ENCODE peak calls at places on chromosomes 11 and 22, in six cellular contexts. One of them, this sample, is unnamed.

GRCh38 chr11:60950933-60951610 is 904 bp downstream of the SLC15A3 start:
- DNase-seq in H1: peak
- DNase-seq in HepG2: no peak
- DNase-seq in SK-N-SH: no peak
- DNase-seq in K562: no peak
- DNase-seq in GM12878: no peak
- DNase-seq in this sample: no peak

GRCh38 chr11:5694642-5695041 is 5.1 kb downstream of the TRIM22 start:
- DNase-seq in H1: no peak
- DNase-seq in HepG2: no peak
- DNase-seq in SK-N-SH: no peak
- DNase-seq in K562: no peak
- DNase-seq in GM12878: no peak
- DNase-seq in this sample: no peak

GRCh38 chr11:2737876-2738275 is 38.1 kb upstream of the KCNQ1OT1 start:
- DNase-seq in H1: no peak
- DNase-seq in HepG2: no peak
- DNase-seq in SK-N-SH: no peak
- DNase-seq in K562: peak
- DNase-seq in GM12878: no peak
- DNase-seq in this sample: no peak

GRCh38 chr11:70503201-70503877 is 105.0 kb downstream of the CTTN start:
- DNase-seq in H1: no peak
- DNase-seq in HepG2: no peak
- DNase-seq in SK-N-SH: no peak
- DNase-seq in K562: no peak
- DNase-seq in GM12878: no peak
- DNase-seq in this sample: no peak

GRCh38 chr11:128324531-128325141 is 262.7 kb downstream of the ETS1 start:
- DNase-seq in H1: no peak
- DNase-seq in HepG2: no peak
- DNase-seq in SK-N-SH: no peak
- DNase-seq in K562: no peak
- DNase-seq in GM12878: no peak
- DNase-seq in this sample: no peak

GRCh38 chr22:31750365-31751284 is 693 bp upstream of the PRR14L start:
- DNase-seq in H1: no peak
- DNase-seq in HepG2: no peak
- DNase-seq in SK-N-SH: no peak
- DNase-seq in K562: peak
- DNase-seq in GM12878: no peak
- DNase-seq in this sample: no peak

GRCh38 chr11:117818036-117818858 is 6.3 kb downstream of the FXYD2 start:
- DNase-seq in H1: no peak
- DNase-seq in HepG2: no peak
- DNase-seq in SK-N-SH: no peak
- DNase-seq in K562: no peak
- DNase-seq in GM12878: no peak
- DNase-seq in this sample: no peak

GRCh38 chr11:118156531-118157185 is 4.0 kb upstream of the SCN4B start:
- DNase-seq in H1: no peak
- DNase-seq in HepG2: no peak
- DNase-seq in SK-N-SH: peak
- DNase-seq in K562: peak
- DNase-seq in GM12878: no peak
- DNase-seq in this sample: no peak

GRCh38 chr11:17521106-17521900 is 22.9 kb downstream of the USH1C start:
- DNase-seq in H1: no peak
- DNase-seq in HepG2: no peak
- DNase-seq in SK-N-SH: no peak
- DNase-seq in K562: no peak
- DNase-seq in GM12878: no peak
- DNase-seq in this sample: no peak

GRCh38 chr11:26076591-26076990 is 255.3 kb upstream of the ANO3 start:
- DNase-seq in H1: no peak
- DNase-seq in HepG2: no peak
- DNase-seq in SK-N-SH: no peak
- DNase-seq in K562: no peak
- DNase-seq in GM12878: no peak
- DNase-seq in this sample: no peak

GRCh38 chr11:82980292-82980691 is 78.8 kb downstream of the DDIAS start:
- DNase-seq in H1: no peak
- DNase-seq in HepG2: no peak
- DNase-seq in SK-N-SH: no peak
- DNase-seq in K562: no peak
- DNase-seq in GM12878: no peak
- DNase-seq in this sample: no peak

GRCh38 chr22:40855960-40856512 is 403 bp downstream of the ST13 start:
- DNase-seq in H1: no peak
- DNase-seq in HepG2: no peak
- DNase-seq in SK-N-SH: peak
- DNase-seq in K562: peak
- DNase-seq in GM12878: no peak
- DNase-seq in this sample: peak

GRCh38 chr11:68471360-68472340 is 11.1 kb downstream of the PPP6R3 start:
- DNase-seq in H1: peak
- DNase-seq in HepG2: no peak
- DNase-seq in SK-N-SH: no peak
- DNase-seq in K562: no peak
- DNase-seq in GM12878: peak
- DNase-seq in this sample: peak

GRCh38 chr11:94771390-94771789 is 3.2 kb downstream of the AMOTL1 start:
- DNase-seq in H1: no peak
- DNase-seq in HepG2: no peak
- DNase-seq in SK-N-SH: no peak
- DNase-seq in K562: no peak
- DNase-seq in GM12878: no peak
- DNase-seq in this sample: no peak

GRCh38 chr11:47714554-47715081 is 551 bp downstream of the AGBL2 start:
- DNase-seq in H1: no peak
- DNase-seq in HepG2: no peak
- DNase-seq in SK-N-SH: no peak
- DNase-seq in K562: no peak
- DNase-seq in GM12878: no peak
- DNase-seq in this sample: no peak

GRCh38 chr22:47034905-47035419 is 272.5 kb downstream of the TBC1D22A start:
- DNase-seq in H1: no peak
- DNase-seq in HepG2: no peak
- DNase-seq in SK-N-SH: peak
- DNase-seq in K562: no peak
- DNase-seq in GM12878: no peak
- DNase-seq in this sample: no peak

GRCh38 chr22:45149671-45150070 is 14.1 kb upstream of the NUP50 start:
- DNase-seq in H1: no peak
- DNase-seq in HepG2: no peak
- DNase-seq in SK-N-SH: no peak
- DNase-seq in K562: no peak
- DNase-seq in GM12878: no peak
- DNase-seq in this sample: no peak

GRCh38 chr22:48531721-48532435 is 1295.8 kb downstream of the BRD1 start:
- DNase-seq in H1: no peak
- DNase-seq in HepG2: no peak
- DNase-seq in SK-N-SH: peak
- DNase-seq in K562: no peak
- DNase-seq in GM12878: no peak
- DNase-seq in this sample: no peak

GRCh38 chr22:49106136-49106930 is 721.3 kb downstream of the BRD1 start:
- DNase-seq in H1: no peak
- DNase-seq in HepG2: no peak
- DNase-seq in SK-N-SH: no peak
- DNase-seq in K562: no peak
- DNase-seq in GM12878: no peak
- DNase-seq in this sample: no peak

GRCh38 chr22:31556627-31557203 is 60.4 kb downstream of the SFI1 start:
- DNase-seq in H1: no peak
- DNase-seq in HepG2: peak
- DNase-seq in SK-N-SH: peak
- DNase-seq in K562: peak
- DNase-seq in GM12878: no peak
- DNase-seq in this sample: peak

GRCh38 chr11:11027271-11027670 is 169.4 kb upstream of the ZBED5 start:
- DNase-seq in H1: no peak
- DNase-seq in HepG2: no peak
- DNase-seq in SK-N-SH: no peak
- DNase-seq in K562: no peak
- DNase-seq in GM12878: no peak
- DNase-seq in this sample: no peak

GRCh38 chr22:25774575-25775026 is 32.6 kb downstream of the MYO18B start:
- DNase-seq in H1: peak
- DNase-seq in HepG2: no peak
- DNase-seq in SK-N-SH: peak
- DNase-seq in K562: no peak
- DNase-seq in GM12878: no peak
- DNase-seq in this sample: no peak

GRCh38 chr22:25772288-25772687 is 30.3 kb downstream of the MYO18B start:
- DNase-seq in H1: no peak
- DNase-seq in HepG2: no peak
- DNase-seq in SK-N-SH: no peak
- DNase-seq in K562: no peak
- DNase-seq in GM12878: no peak
- DNase-seq in this sample: no peak

GRCh38 chr22:25777870-25778269 is 35.9 kb downstream of the MYO18B start:
- DNase-seq in H1: no peak
- DNase-seq in HepG2: peak
- DNase-seq in SK-N-SH: peak
- DNase-seq in K562: peak
- DNase-seq in GM12878: peak
- DNase-seq in this sample: peak

GRCh38 chr22:25777411-25777810 is 35.4 kb downstream of the MYO18B start:
- DNase-seq in H1: no peak
- DNase-seq in HepG2: no peak
- DNase-seq in SK-N-SH: no peak
- DNase-seq in K562: no peak
- DNase-seq in GM12878: no peak
- DNase-seq in this sample: no peak

DNA sequence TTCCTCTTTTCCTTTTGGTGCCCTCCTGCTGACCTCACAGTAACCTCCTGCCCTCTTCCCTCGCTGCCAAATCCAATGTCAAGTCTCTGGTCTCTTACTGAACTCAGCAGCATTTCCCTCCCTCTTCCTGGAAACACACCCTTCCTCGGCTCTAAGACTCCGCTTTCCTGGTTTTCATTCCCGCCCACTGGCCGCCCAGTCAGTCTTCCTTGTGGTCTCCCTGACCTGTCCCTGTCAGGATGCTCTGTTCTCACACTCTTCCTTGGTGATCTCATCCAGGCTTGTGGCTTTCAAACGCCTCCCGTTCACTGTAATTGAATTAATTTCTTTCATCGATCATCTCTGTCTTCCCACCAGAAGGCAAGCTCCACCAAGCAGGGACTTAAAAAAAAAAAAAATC is 33.5 kb downstream of the MYO18B start:
- DNase-seq in H1: peak
- DNase-seq in HepG2: no peak
- DNase-seq in SK-N-SH: peak
- DNase-seq in K562: no peak
- DNase-seq in GM12878: no peak
- DNase-seq in this sample: no peak
- TF ChIP-seq GABPA in H1: no peak
- TF ChIP-seq GABPA in HepG2: no peak
- TF ChIP-seq GABPA in SK-N-SH: no peak
- TF ChIP-seq GABPA in K562: no peak
- TF ChIP-seq GABPA in GM12878: no peak
- TF ChIP-seq GABPA in this sample: no peak

GRCh38 chr22:26428515-26429457 is at the start of gene ASPHD2:
- DNase-seq in H1: peak
- DNase-seq in HepG2: no peak
- DNase-seq in SK-N-SH: peak
- DNase-seq in K562: peak
- DNase-seq in GM12878: peak
- DNase-seq in this sample: peak

GRCh38 chr22:26432619-26433311 is 3.7 kb downstream of the ASPHD2 start:
- DNase-seq in H1: no peak
- DNase-seq in HepG2: no peak
- DNase-seq in SK-N-SH: no peak
- DNase-seq in K562: no peak
- DNase-seq in GM12878: peak
- DNase-seq in this sample: peak

GRCh38 chr22:26431151-26431995 is 2.3 kb downstream of the ASPHD2 start:
- DNase-seq in H1: no peak
- DNase-seq in HepG2: no peak
- DNase-seq in SK-N-SH: no peak
- DNase-seq in K562: no peak
- DNase-seq in GM12878: peak
- DNase-seq in this sample: no peak

GRCh38 chr22:26429458-26430238 is 588 bp downstream of the ASPHD2 start:
- DNase-seq in H1: no peak
- DNase-seq in HepG2: no peak
- DNase-seq in SK-N-SH: peak
- DNase-seq in K562: no peak
- DNase-seq in GM12878: no peak
- DNase-seq in this sample: no peak

GRCh38 chr22:26430600-26430999 is 1.5 kb downstream of the ASPHD2 start:
- DNase-seq in H1: no peak
- DNase-seq in HepG2: no peak
- DNase-seq in SK-N-SH: no peak
- DNase-seq in K562: no peak
- DNase-seq in GM12878: no peak
- DNase-seq in this sample: no peak
- TF ChIP-seq GABPA in H1: no peak
- TF ChIP-seq GABPA in HepG2: no peak
- TF ChIP-seq GABPA in SK-N-SH: no peak
- TF ChIP-seq GABPA in K562: no peak
- TF ChIP-seq GABPA in GM12878: no peak
- TF ChIP-seq GABPA in this sample: no peak

GRCh38 chr22:37492428-37493344 is 6.5 kb upstream of the MFNG start:
- DNase-seq in H1: peak
- DNase-seq in HepG2: no peak
- DNase-seq in SK-N-SH: peak
- DNase-seq in K562: peak
- DNase-seq in GM12878: no peak
- DNase-seq in this sample: peak
- TF ChIP-seq GABPA in H1: no peak
- TF ChIP-seq GABPA in HepG2: no peak
- TF ChIP-seq GABPA in SK-N-SH: no peak
- TF ChIP-seq GABPA in K562: no peak
- TF ChIP-seq GABPA in GM12878: no peak
- TF ChIP-seq GABPA in this sample: no peak

GRCh38 chr11:79485694-79486093 is 44.9 kb upstream of the TENM4 start:
- DNase-seq in H1: peak
- DNase-seq in HepG2: no peak
- DNase-seq in SK-N-SH: no peak
- DNase-seq in K562: no peak
- DNase-seq in GM12878: no peak
- DNase-seq in this sample: no peak

GRCh38 chr11:79484872-79485271 is 44.0 kb upstream of the TENM4 start:
- DNase-seq in H1: no peak
- DNase-seq in HepG2: no peak
- DNase-seq in SK-N-SH: no peak
- DNase-seq in K562: no peak
- DNase-seq in GM12878: no peak
- DNase-seq in this sample: no peak

GRCh38 chr11:79488286-79488685 is 47.5 kb upstream of the TENM4 start:
- DNase-seq in H1: no peak
- DNase-seq in HepG2: no peak
- DNase-seq in SK-N-SH: no peak
- DNase-seq in K562: no peak
- DNase-seq in GM12878: no peak
- DNase-seq in this sample: no peak

GRCh38 chr11:79486239-79486984 is 45.6 kb upstream of the TENM4 start:
- DNase-seq in H1: no peak
- DNase-seq in HepG2: no peak
- DNase-seq in SK-N-SH: no peak
- DNase-seq in K562: no peak
- DNase-seq in GM12878: no peak
- DNase-seq in this sample: no peak

GRCh38 chr11:79487412-79487811 is 46.6 kb upstream of the TENM4 start:
- DNase-seq in H1: no peak
- DNase-seq in HepG2: no peak
- DNase-seq in SK-N-SH: no peak
- DNase-seq in K562: no peak
- DNase-seq in GM12878: no peak
- DNase-seq in this sample: no peak
- TF ChIP-seq GABPA in H1: no peak
- TF ChIP-seq GABPA in HepG2: no peak
- TF ChIP-seq GABPA in SK-N-SH: no peak
- TF ChIP-seq GABPA in K562: no peak
- TF ChIP-seq GABPA in GM12878: no peak
- TF ChIP-seq GABPA in this sample: no peak